ENCODE peak calls at places on chromosomes 11 and 22, in ten cellular contexts. N, Z, H, I, Y, F, P, C, T and Q are unnamed samples.

GRCh38 chr22:50599816-50600454 is 658 bp upstream of the MAPK8IP2 start:
- DNase-seq in T (no peak), H (peak), Z (peak), C (peak), Y (peak), I (no peak), F (peak), N (no peak), P (no peak), Q (no peak)

GRCh38 chr11:110172666-110173065 is 79.5 kb downstream of the ZC3H12C start:
- DNase-seq in T (no peak), I (no peak), Z (no peak), C (no peak), P (no peak), N (no peak), Y (no peak), F (no peak), H (no peak), Q (peak)

GRCh38 chr11:32434116-32434386 is 1.3 kb downstream of the WT1 start:
- DNase-seq in N (no peak), P (no peak), C (no peak), Z (no peak), H (no peak), T (no peak), F (no peak), Y (no peak), I (no peak), Q (no peak)

GRCh38 chr11:35185696-35186095 is 46.7 kb downstream of the CD44 start:
- DNase-seq in T (no peak), I (no peak), Y (peak), F (no peak), Z (no peak), H (no peak), C (peak), N (peak), P (no peak), Q (no peak)

GRCh38 chr11:17537261-17537660 is 7.0 kb downstream of the USH1C start:
- DNase-seq in F (no peak), Z (no peak), I (no peak), Y (no peak), H (no peak), T (no peak), P (no peak), C (no peak), N (no peak), Q (no peak)

GRCh38 chr22:33314316-33314715 is 256.1 kb upstream of the SYN3 start:
- DNase-seq in T (no peak), P (no peak), I (no peak), Z (no peak), F (no peak), H (no peak), N (no peak), Y (no peak), C (no peak), Q (no peak)

GRCh38 chr11:110130642-110131238 is 37.5 kb downstream of the ZC3H12C start:
- DNase-seq in C (peak), T (no peak), P (no peak), H (peak), Z (no peak), N (no peak), F (peak), I (no peak), Y (peak), Q (no peak)

GRCh38 chr11:130121430-130121978 is 38.1 kb upstream of the ST14 start:
- DNase-seq in C (peak), P (no peak), T (no peak), Y (peak), H (no peak), Z (no peak), F (no peak), N (no peak), I (no peak), Q (peak)

GRCh38 chr22:18101536-18101935 is 9.1 kb upstream of the TUBA8 start:
- DNase-seq in Y (no peak), F (no peak), T (no peak), N (no peak), P (no peak), C (no peak), H (no peak), I (no peak), Z (no peak), Q (no peak)

GRCh38 chr11:3824714-3825472 is 15.9 kb downstream of the RHOG start:
- DNase-seq in Y (peak), N (no peak), H (peak), P (peak), F (peak), T (no peak), Z (peak), I (peak), C (peak), Q (peak)

GRCh38 chr22:33180371-33180770 is 122.2 kb upstream of the SYN3 start:
- DNase-seq in H (no peak), T (no peak), N (no peak), I (no peak), Y (no peak), Z (no peak), P (no peak), C (no peak), F (no peak), Q (peak)

GRCh38 chr22:46791201-46791731 is 28.8 kb downstream of the TBC1D22A start:
- DNase-seq in C (peak), Z (peak), P (no peak), N (no peak), I (peak), F (no peak), Y (peak), H (no peak), T (no peak), Q (peak)

GRCh38 chr11:61066645-61067044 is 35.6 kb upstream of the CD5 start:
- DNase-seq in F (no peak), P (no peak), I (peak), C (no peak), T (no peak), H (no peak), N (no peak), Z (no peak), Y (no peak), Q (no peak)

GRCh38 chr22:30636226-30637077 is 871 bp downstream of the SLC35E4 start:
- DNase-seq in P (no peak), F (peak), Z (no peak), N (no peak), C (no peak), H (peak), Y (no peak), T (no peak), I (peak), Q (peak)

GRCh38 chr11:116334596-116334995 is 438.2 kb downstream of the BUD13 start:
- DNase-seq in P (no peak), C (no peak), N (no peak), Z (no peak), I (no peak), F (no peak), T (no peak), Y (no peak), H (no peak), Q (no peak)

GRCh38 chr11:83611616-83612015 is 325.4 kb upstream of the CCDC90B start:
- DNase-seq in P (no peak), H (no peak), N (no peak), Z (no peak), T (no peak), C (no peak), F (no peak), Y (no peak), I (no peak), Q (no peak)

GRCh38 chr11:20243974-20244373 is 83.7 kb upstream of the DBX1 start:
- DNase-seq in H (no peak), Z (no peak), T (no peak), F (no peak), Y (no peak), N (no peak), C (peak), I (no peak), P (no peak), Q (peak)

GRCh38 chr11:115377882-115378296 is 126.3 kb downstream of the CADM1 start:
- DNase-seq in P (no peak), C (no peak), I (no peak), Z (no peak), F (no peak), T (peak), H (no peak), Y (no peak), N (peak), Q (no peak)

GRCh38 chr11:47731466-47731865 is 16.3 kb upstream of the AGBL2 start:
- DNase-seq in P (no peak), Y (no peak), H (no peak), F (no peak), Z (no peak), T (no peak), I (no peak), C (no peak), N (no peak), Q (no peak)

GRCh38 chr11:100789500-100789899 is 102.4 kb downstream of the ARHGAP42 start:
- DNase-seq in I (no peak), T (no peak), F (peak), C (peak), P (no peak), N (no peak), Z (no peak), Y (no peak), H (no peak), Q (peak)

GRCh38 chr11:69801513-69802335 is 17.5 kb downstream of the FGF3 start:
- DNase-seq in I (no peak), C (peak), P (no peak), N (no peak), Y (peak), Z (peak), H (peak), T (peak), F (peak), Q (no peak)

GRCh38 chr11:70097783-70098182 is 19.7 kb downstream of the ANO1 start:
- DNase-seq in Z (no peak), P (no peak), N (no peak), H (no peak), Y (no peak), F (no peak), T (no peak), I (no peak), C (no peak), Q (no peak)

GRCh38 chr11:116187026-116187425 is 585.8 kb downstream of the BUD13 start:
- DNase-seq in H (no peak), C (no peak), N (no peak), T (no peak), F (no peak), I (no peak), Z (no peak), Y (no peak), P (no peak), Q (no peak)

GRCh38 chr11:111992456-111992855 is 32.8 kb upstream of the DLAT start:
- DNase-seq in H (no peak), T (no peak), P (no peak), F (no peak), Z (no peak), C (no peak), I (no peak), N (no peak), Y (no peak), Q (no peak)

GRCh38 chr22:37032535-37033460 is 13.3 kb downstream of the MPST start:
- DNase-seq in N (peak), F (peak), Y (peak), T (no peak), H (peak), P (peak), I (no peak), C (peak), Z (no peak), Q (peak)

GRCh38 chr11:63553759-63554158 is 9.4 kb downstream of the PLAAT2 start:
- DNase-seq in H (no peak), T (no peak), I (no peak), Z (peak), C (peak), P (no peak), N (no peak), Y (no peak), F (peak), Q (peak)

GRCh38 chr11:17439316-17439782 is 37.3 kb downstream of the ABCC8 start:
- DNase-seq in P (no peak), Y (no peak), N (no peak), C (no peak), T (peak), Z (no peak), F (no peak), I (no peak), H (peak), Q (no peak)

GRCh38 chr11:26976389-26976788 is 17.5 kb upstream of the FIBIN start:
- DNase-seq in Y (no peak), Z (no peak), P (no peak), H (no peak), C (no peak), F (no peak), N (peak), T (no peak), I (no peak), Q (peak)

GRCh38 chr11:72721689-72722049 is 30.5 kb downstream of the ARAP1 start:
- DNase-seq in Z (peak), T (no peak), P (peak), Y (peak), C (peak), I (no peak), H (no peak), F (peak), N (no peak), Q (peak)

GRCh38 chr11:75826463-75827220 is 11.6 kb downstream of the UVRAG start:
- DNase-seq in I (no peak), N (no peak), P (no peak), Z (no peak), C (peak), T (no peak), H (peak), F (no peak), Y (peak), Q (peak)

GRCh38 chr22:37740455-37741311 is 43.8 kb downstream of the TRIOBP start:
- DNase-seq in F (peak), I (no peak), N (no peak), T (no peak), P (no peak), Z (no peak), H (no peak), Y (no peak), C (no peak), Q (no peak)

DNA sequence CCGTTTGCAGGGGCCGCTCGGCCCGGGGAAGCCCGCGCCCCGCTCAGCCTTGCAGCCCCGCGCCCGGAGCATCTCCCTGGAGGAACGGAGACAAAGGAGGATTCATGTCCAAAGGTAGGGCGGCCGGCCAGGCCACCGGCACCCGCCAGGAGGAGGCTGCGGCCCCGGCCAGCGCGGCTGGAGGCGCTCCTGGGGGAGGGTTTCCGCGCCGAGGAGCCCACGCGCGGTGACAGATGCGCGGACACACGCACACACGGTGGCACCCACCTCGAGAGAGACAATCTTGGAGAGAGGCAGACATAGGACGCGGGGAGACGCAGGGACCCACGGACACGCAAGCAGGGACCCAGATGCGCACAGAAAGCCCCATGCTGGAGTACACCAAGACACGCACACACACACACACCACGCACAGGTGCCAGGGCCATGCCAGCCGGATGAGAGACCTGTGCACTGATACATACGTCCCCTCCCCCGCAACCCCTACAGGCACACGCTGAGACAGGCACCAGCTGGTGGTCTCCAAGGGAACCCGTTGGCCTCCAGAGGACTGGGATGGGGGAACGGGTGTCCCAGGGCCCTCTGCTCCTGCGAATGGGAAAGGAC is 7.8 kb downstream of the SEPTIN3 start:
- DNase-seq in F (no peak), H (peak), T (no peak), I (no peak), P (no peak), C (no peak), Z (no peak), N (no peak), Y (no peak), Q (no peak)
- H3K4me3 ChIP-seq in F (peak), H (peak), T (peak), I (peak), P (peak), C (peak), Z (peak), N (no peak), Y (no peak), Q (no peak)

GRCh38 chr11:93613432-93613831 is 48.0 kb upstream of the CEP295 start:
- DNase-seq in N (no peak), Z (no peak), P (no peak), F (no peak), I (no peak), T (no peak), Y (no peak), H (no peak), C (no peak), Q (no peak)

GRCh38 chr11:93608280-93608862 is 53.1 kb upstream of the CEP295 start:
- DNase-seq in T (no peak), P (no peak), Y (no peak), Z (no peak), N (no peak), C (no peak), H (no peak), I (no peak), F (no peak), Q (no peak)

GRCh38 chr11:93611836-93612677 is 49.4 kb upstream of the CEP295 start:
- DNase-seq in F (peak), I (no peak), T (no peak), N (no peak), Z (no peak), C (no peak), P (no peak), H (no peak), Y (no peak), Q (no peak)

GRCh38 chr11:93614111-93614784 is 47.2 kb upstream of the CEP295 start:
- DNase-seq in Z (no peak), Y (no peak), I (no peak), N (no peak), H (peak), T (no peak), C (no peak), P (no peak), F (no peak), Q (no peak)
- TF ChIP-seq CTCF in Z (no peak), Y (peak), I (no peak), N (no peak), H (peak), T (peak), C (peak), P (no peak), F (no peak), Q (no peak)

DNA sequence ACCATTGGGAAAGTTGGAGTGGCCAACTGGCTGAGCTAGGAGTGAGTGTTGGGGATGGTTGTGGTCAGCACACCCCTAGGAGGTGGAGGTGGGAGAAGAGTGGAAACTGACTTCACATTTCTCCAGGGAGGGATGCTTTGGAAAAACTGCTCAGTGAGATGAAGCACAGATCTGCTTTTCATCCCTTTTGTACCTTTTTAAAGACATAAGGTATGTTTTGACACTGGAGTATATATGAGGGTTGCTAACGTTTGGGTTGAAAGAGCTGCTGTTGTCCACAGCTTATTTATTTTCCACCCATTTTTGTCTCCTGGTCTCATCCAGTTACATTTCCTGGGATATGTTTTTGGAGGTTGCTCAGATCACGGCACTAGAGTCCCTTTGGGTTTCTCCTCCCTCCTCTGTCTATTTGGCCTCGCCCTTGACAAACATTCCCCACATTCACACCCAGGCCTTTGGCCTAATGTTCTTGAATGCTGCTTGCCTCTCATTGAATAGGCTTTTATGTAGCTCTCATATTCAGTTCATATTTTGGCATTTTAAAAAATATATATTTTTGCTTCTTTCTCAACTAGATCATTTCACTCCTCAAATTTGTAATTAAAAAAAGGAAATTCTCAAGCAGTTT is 8.3 kb downstream of the SREBF2 start:
- DNase-seq in Z (no peak), P (no peak), C (no peak), F (peak), T (no peak), Y (no peak), I (no peak), H (no peak), N (no peak), Q (no peak)
- H3K4me3 ChIP-seq in Z (no peak), P (no peak), C (no peak), F (no peak), T (no peak), Y (no peak), I (no peak), H (no peak), N (no peak), Q (no peak)

DNA sequence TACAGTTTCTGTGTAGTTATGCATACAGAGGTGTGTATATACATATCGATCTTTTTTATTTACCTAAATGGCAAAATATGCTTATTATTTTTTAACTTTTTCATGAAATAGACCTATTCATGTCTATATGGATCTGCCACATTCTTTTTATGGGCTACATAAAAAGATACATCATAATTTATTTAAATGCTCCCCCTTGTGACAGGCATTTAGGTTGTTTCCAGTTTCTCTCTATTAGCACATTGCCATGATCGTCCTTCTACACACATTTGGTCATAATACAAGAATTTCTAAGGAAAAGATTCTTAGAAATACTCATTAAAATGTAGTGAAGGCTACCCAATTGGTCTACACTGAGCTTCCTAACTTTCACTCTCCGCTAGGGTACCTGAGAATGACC is 1067.4 kb downstream of the OPCML start:
- DNase-seq in P (no peak), C (no peak), I (no peak), Z (no peak), Y (no peak), F (no peak), T (no peak), N (no peak), H (no peak), Q (no peak)
- TF ChIP-seq CTCF in P (no peak), C (no peak), I (no peak), Z (no peak), Y (no peak), F (no peak), T (no peak), N (peak), H (no peak), Q (no peak)

DNA sequence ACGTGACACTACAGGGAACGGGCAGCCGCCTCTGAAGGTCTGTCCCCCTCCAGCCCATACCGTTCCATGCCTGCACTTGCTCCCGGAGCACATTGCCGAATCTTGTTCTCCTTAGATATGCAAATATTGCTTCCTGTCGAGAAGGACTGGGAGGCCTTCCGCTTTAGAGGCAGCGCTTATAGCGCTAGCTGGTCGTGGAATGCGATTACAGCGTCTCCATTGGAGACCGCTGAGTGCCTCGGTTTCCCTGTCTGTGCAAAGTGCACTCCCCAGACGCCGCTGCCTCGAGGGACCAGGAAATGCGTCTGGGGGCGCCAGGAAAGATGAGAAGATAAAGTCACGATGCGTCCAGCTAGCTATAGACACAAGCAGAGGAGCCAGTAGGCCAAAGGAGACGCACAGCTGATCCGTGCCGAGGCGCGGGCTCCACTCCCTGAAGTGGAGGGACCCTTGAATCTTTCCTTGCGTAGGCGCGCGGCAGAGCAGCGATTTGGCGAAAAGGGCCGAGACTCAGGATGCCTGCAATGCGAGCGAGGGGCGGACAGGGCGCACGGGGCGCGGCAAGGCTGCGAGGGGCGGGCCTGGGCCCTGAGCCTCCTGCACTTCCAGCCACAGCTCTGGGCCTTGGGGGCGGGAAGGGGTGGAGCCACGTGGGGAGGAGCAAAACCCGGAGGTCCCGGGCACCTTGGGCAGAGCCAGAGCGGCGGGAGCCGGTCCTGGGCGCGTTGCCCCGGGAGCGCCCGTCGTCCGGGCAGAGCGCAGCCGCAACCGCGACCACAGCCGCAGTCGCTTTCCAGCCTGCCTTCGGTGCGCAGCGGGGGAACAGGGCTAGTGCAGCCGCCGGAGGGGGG is at the start of gene RASSF10:
- DNase-seq in P (peak), Z (no peak), T (no peak), I (no peak), N (no peak), Y (peak), C (peak), H (peak), F (peak), Q (no peak)
- H3K4me3 ChIP-seq in P (peak), Z (no peak), T (no peak), I (peak), N (no peak), Y (no peak), C (no peak), H (peak), F (peak), Q (no peak)

GRCh38 chr11:40401132-40401853 is 1058.2 kb downstream of the LRRC4C start:
- DNase-seq in H (no peak), Z (no peak), P (no peak), N (no peak), T (no peak), F (no peak), C (no peak), I (no peak), Y (no peak), Q (no peak)
- TF ChIP-seq CTCF in H (no peak), Z (no peak), P (no peak), N (no peak), T (no peak), F (no peak), C (no peak), I (no peak), Y (no peak), Q (no peak)

GRCh38 chr22:29605236-29605850 is 1.9 kb downstream of the NF2 start:
- DNase-seq in H (no peak), F (no peak), C (no peak), P (no peak), Y (no peak), Z (no peak), I (no peak), N (no peak), T (no peak), Q (no peak)
- H3K4me3 ChIP-seq in H (no peak), F (no peak), C (peak), P (peak), Y (peak), Z (peak), I (no peak), N (peak), T (peak), Q (no peak)